ENCODE peak calls at places on chromosomes 12 and 14, in nine cellular contexts. One of them, this sample, is unnamed.

GRCh38 chr14:103629503-103630121 is 601 bp downstream of the KLC1 start:
- DNase-seq in RWPE1: peak
- DNase-seq in OCI-LY7: peak
- DNase-seq in thyroid gland: peak
- DNase-seq in heart right ventricle: peak
- DNase-seq in CD4-positive, alpha-beta T cell: peak
- DNase-seq in endothelial cell: peak
- DNase-seq in bronchial epithelial cell: no peak
- DNase-seq in endothelial cell of umbilical vein: no peak
- DNase-seq in this sample: peak

GRCh38 chr12:6860116-6860515 is 7.2 kb upstream of the TPI1 start:
- DNase-seq in CD4-positive, alpha-beta T cell: no peak
- DNase-seq in bronchial epithelial cell: no peak
- DNase-seq in endothelial cell: no peak
- DNase-seq in endothelial cell of umbilical vein: no peak
- DNase-seq in RWPE1: no peak
- DNase-seq in thyroid gland: no peak
- DNase-seq in heart right ventricle: no peak
- DNase-seq in OCI-LY7: no peak
- DNase-seq in this sample: no peak

GRCh38 chr14:90511795-90512331 is 115.0 kb downstream of the CALM1 start:
- DNase-seq in OCI-LY7: no peak
- DNase-seq in heart right ventricle: no peak
- DNase-seq in thyroid gland: no peak
- DNase-seq in endothelial cell: no peak
- DNase-seq in CD4-positive, alpha-beta T cell: no peak
- DNase-seq in bronchial epithelial cell: no peak
- DNase-seq in RWPE1: no peak
- DNase-seq in endothelial cell of umbilical vein: no peak
- DNase-seq in this sample: no peak

GRCh38 chr12:123029550-123029949 is 49.1 kb downstream of the ARL6IP4 start:
- DNase-seq in RWPE1: no peak
- DNase-seq in endothelial cell of umbilical vein: no peak
- DNase-seq in heart right ventricle: no peak
- DNase-seq in bronchial epithelial cell: no peak
- DNase-seq in OCI-LY7: no peak
- DNase-seq in CD4-positive, alpha-beta T cell: no peak
- DNase-seq in thyroid gland: no peak
- DNase-seq in endothelial cell: no peak
- DNase-seq in this sample: no peak

GRCh38 chr12:81222841-81223595 is 145.1 kb downstream of the ACSS3 start:
- DNase-seq in CD4-positive, alpha-beta T cell: no peak
- DNase-seq in heart right ventricle: no peak
- DNase-seq in OCI-LY7: no peak
- DNase-seq in bronchial epithelial cell: no peak
- DNase-seq in endothelial cell of umbilical vein: no peak
- DNase-seq in RWPE1: no peak
- DNase-seq in thyroid gland: no peak
- DNase-seq in endothelial cell: no peak
- DNase-seq in this sample: no peak

GRCh38 chr14:60651936-60652673 is 2.8 kb upstream of the SIX1 start:
- DNase-seq in endothelial cell of umbilical vein: no peak
- DNase-seq in OCI-LY7: no peak
- DNase-seq in endothelial cell: peak
- DNase-seq in heart right ventricle: no peak
- DNase-seq in RWPE1: no peak
- DNase-seq in thyroid gland: no peak
- DNase-seq in bronchial epithelial cell: no peak
- DNase-seq in CD4-positive, alpha-beta T cell: no peak
- DNase-seq in this sample: no peak

GRCh38 chr12:109016016-109016415 is 4.9 kb downstream of the SVOP start:
- DNase-seq in CD4-positive, alpha-beta T cell: no peak
- DNase-seq in endothelial cell of umbilical vein: no peak
- DNase-seq in bronchial epithelial cell: no peak
- DNase-seq in OCI-LY7: no peak
- DNase-seq in thyroid gland: no peak
- DNase-seq in heart right ventricle: no peak
- DNase-seq in endothelial cell: no peak
- DNase-seq in RWPE1: no peak
- DNase-seq in this sample: no peak

GRCh38 chr12:52156757-52157565 is 34.9 kb downstream of the KRT80 start:
- DNase-seq in OCI-LY7: peak
- DNase-seq in bronchial epithelial cell: peak
- DNase-seq in endothelial cell of umbilical vein: peak
- DNase-seq in heart right ventricle: peak
- DNase-seq in thyroid gland: peak
- DNase-seq in endothelial cell: peak
- DNase-seq in RWPE1: peak
- DNase-seq in CD4-positive, alpha-beta T cell: peak
- DNase-seq in this sample: peak

DNA sequence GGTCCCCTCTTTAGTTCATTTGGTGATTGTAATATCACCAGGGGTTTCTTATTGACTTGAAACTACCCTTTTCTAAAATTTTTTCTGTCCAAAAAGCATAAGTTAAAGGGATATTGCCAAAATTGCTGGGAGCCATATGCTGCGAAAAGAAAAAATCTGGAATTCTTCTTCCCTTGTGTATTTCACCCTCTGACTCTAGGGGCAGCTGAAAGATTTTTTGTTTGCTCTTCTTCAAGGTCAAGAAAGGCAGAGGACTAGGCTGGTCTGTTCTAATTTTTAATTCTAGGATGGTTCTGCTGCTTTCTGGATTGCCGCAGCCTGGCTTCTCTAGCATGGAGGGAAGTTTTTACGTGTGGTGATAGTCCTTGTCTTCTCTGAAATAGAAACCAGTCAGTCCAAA is 61.6 kb downstream of the FBXL14 start:
- DNase-seq in thyroid gland: no peak
- DNase-seq in OCI-LY7: no peak
- DNase-seq in RWPE1: no peak
- DNase-seq in endothelial cell of umbilical vein: no peak
- DNase-seq in endothelial cell: no peak
- DNase-seq in CD4-positive, alpha-beta T cell: no peak
- DNase-seq in heart right ventricle: no peak
- DNase-seq in bronchial epithelial cell: no peak
- DNase-seq in this sample: no peak
- TF ChIP-seq CTCF in thyroid gland: no peak
- TF ChIP-seq CTCF in OCI-LY7: peak
- TF ChIP-seq CTCF in RWPE1: no peak
- TF ChIP-seq CTCF in endothelial cell of umbilical vein: no peak
- TF ChIP-seq CTCF in endothelial cell: no peak
- TF ChIP-seq CTCF in CD4-positive, alpha-beta T cell: no peak
- TF ChIP-seq CTCF in heart right ventricle: no peak
- TF ChIP-seq CTCF in bronchial epithelial cell: no peak
- TF ChIP-seq CTCF in this sample: no peak

GRCh38 chr14:63486729-63487128 is 56.4 kb downstream of the PPP2R5E start:
- DNase-seq in heart right ventricle: no peak
- DNase-seq in CD4-positive, alpha-beta T cell: no peak
- DNase-seq in OCI-LY7: no peak
- DNase-seq in endothelial cell of umbilical vein: no peak
- DNase-seq in endothelial cell: no peak
- DNase-seq in bronchial epithelial cell: no peak
- DNase-seq in thyroid gland: no peak
- DNase-seq in RWPE1: no peak
- DNase-seq in this sample: no peak
- TF ChIP-seq CTCF in heart right ventricle: no peak
- TF ChIP-seq CTCF in CD4-positive, alpha-beta T cell: no peak
- TF ChIP-seq CTCF in OCI-LY7: no peak
- TF ChIP-seq CTCF in endothelial cell of umbilical vein: no peak
- TF ChIP-seq CTCF in endothelial cell: no peak
- TF ChIP-seq CTCF in bronchial epithelial cell: no peak
- TF ChIP-seq CTCF in thyroid gland: no peak
- TF ChIP-seq CTCF in RWPE1: no peak
- TF ChIP-seq CTCF in this sample: no peak

GRCh38 chr12:93827179-93827578 is 150.0 kb downstream of the CRADD start:
- DNase-seq in bronchial epithelial cell: no peak
- DNase-seq in heart right ventricle: no peak
- DNase-seq in RWPE1: no peak
- DNase-seq in endothelial cell: no peak
- DNase-seq in endothelial cell of umbilical vein: no peak
- DNase-seq in thyroid gland: no peak
- DNase-seq in CD4-positive, alpha-beta T cell: no peak
- DNase-seq in OCI-LY7: no peak
- DNase-seq in this sample: no peak

GRCh38 chr12:93825926-93826599 is 148.9 kb downstream of the CRADD start:
- DNase-seq in heart right ventricle: no peak
- DNase-seq in CD4-positive, alpha-beta T cell: no peak
- DNase-seq in endothelial cell: no peak
- DNase-seq in endothelial cell of umbilical vein: peak
- DNase-seq in RWPE1: no peak
- DNase-seq in bronchial epithelial cell: no peak
- DNase-seq in OCI-LY7: no peak
- DNase-seq in thyroid gland: no peak
- DNase-seq in this sample: no peak

GRCh38 chr12:93824514-93825500 is 147.6 kb downstream of the CRADD start:
- DNase-seq in RWPE1: no peak
- DNase-seq in endothelial cell: no peak
- DNase-seq in endothelial cell of umbilical vein: no peak
- DNase-seq in OCI-LY7: no peak
- DNase-seq in heart right ventricle: no peak
- DNase-seq in thyroid gland: no peak
- DNase-seq in bronchial epithelial cell: no peak
- DNase-seq in CD4-positive, alpha-beta T cell: no peak
- DNase-seq in this sample: no peak

GRCh38 chr12:93823616-93824410 is 146.6 kb downstream of the CRADD start:
- DNase-seq in endothelial cell: no peak
- DNase-seq in bronchial epithelial cell: no peak
- DNase-seq in OCI-LY7: no peak
- DNase-seq in endothelial cell of umbilical vein: no peak
- DNase-seq in thyroid gland: no peak
- DNase-seq in RWPE1: no peak
- DNase-seq in heart right ventricle: no peak
- DNase-seq in CD4-positive, alpha-beta T cell: no peak
- DNase-seq in this sample: no peak

GRCh38 chr12:93825501-93825888 is 148.3 kb downstream of the CRADD start:
- DNase-seq in thyroid gland: no peak
- DNase-seq in OCI-LY7: no peak
- DNase-seq in heart right ventricle: no peak
- DNase-seq in endothelial cell: no peak
- DNase-seq in RWPE1: no peak
- DNase-seq in CD4-positive, alpha-beta T cell: no peak
- DNase-seq in bronchial epithelial cell: no peak
- DNase-seq in endothelial cell of umbilical vein: no peak
- DNase-seq in this sample: no peak
- TF ChIP-seq CTCF in thyroid gland: no peak
- TF ChIP-seq CTCF in OCI-LY7: no peak
- TF ChIP-seq CTCF in heart right ventricle: no peak
- TF ChIP-seq CTCF in endothelial cell: no peak
- TF ChIP-seq CTCF in RWPE1: no peak
- TF ChIP-seq CTCF in CD4-positive, alpha-beta T cell: no peak
- TF ChIP-seq CTCF in bronchial epithelial cell: no peak
- TF ChIP-seq CTCF in endothelial cell of umbilical vein: no peak
- TF ChIP-seq CTCF in this sample: peak

GRCh38 chr12:119644930-119645329 is 23.0 kb upstream of the PRKAB1 start:
- DNase-seq in endothelial cell of umbilical vein: no peak
- DNase-seq in endothelial cell: no peak
- DNase-seq in heart right ventricle: no peak
- DNase-seq in thyroid gland: no peak
- DNase-seq in RWPE1: no peak
- DNase-seq in OCI-LY7: no peak
- DNase-seq in bronchial epithelial cell: no peak
- DNase-seq in CD4-positive, alpha-beta T cell: no peak
- DNase-seq in this sample: no peak

GRCh38 chr12:119652665-119653064 is 15.3 kb upstream of the PRKAB1 start:
- DNase-seq in CD4-positive, alpha-beta T cell: no peak
- DNase-seq in endothelial cell: no peak
- DNase-seq in bronchial epithelial cell: no peak
- DNase-seq in heart right ventricle: no peak
- DNase-seq in thyroid gland: no peak
- DNase-seq in OCI-LY7: no peak
- DNase-seq in endothelial cell of umbilical vein: no peak
- DNase-seq in RWPE1: no peak
- DNase-seq in this sample: no peak

GRCh38 chr12:119645535-119646059 is 22.3 kb upstream of the PRKAB1 start:
- DNase-seq in endothelial cell: no peak
- DNase-seq in heart right ventricle: no peak
- DNase-seq in RWPE1: no peak
- DNase-seq in OCI-LY7: no peak
- DNase-seq in thyroid gland: no peak
- DNase-seq in bronchial epithelial cell: no peak
- DNase-seq in endothelial cell of umbilical vein: no peak
- DNase-seq in CD4-positive, alpha-beta T cell: no peak
- DNase-seq in this sample: no peak

GRCh38 chr12:119649202-119649808 is 18.6 kb upstream of the PRKAB1 start:
- DNase-seq in heart right ventricle: no peak
- DNase-seq in endothelial cell: no peak
- DNase-seq in CD4-positive, alpha-beta T cell: no peak
- DNase-seq in RWPE1: peak
- DNase-seq in bronchial epithelial cell: no peak
- DNase-seq in OCI-LY7: peak
- DNase-seq in thyroid gland: no peak
- DNase-seq in endothelial cell of umbilical vein: no peak
- DNase-seq in this sample: peak
- TF ChIP-seq CTCF in heart right ventricle: peak
- TF ChIP-seq CTCF in endothelial cell: peak
- TF ChIP-seq CTCF in CD4-positive, alpha-beta T cell: peak
- TF ChIP-seq CTCF in RWPE1: peak
- TF ChIP-seq CTCF in bronchial epithelial cell: peak
- TF ChIP-seq CTCF in OCI-LY7: peak
- TF ChIP-seq CTCF in thyroid gland: peak
- TF ChIP-seq CTCF in endothelial cell of umbilical vein: peak
- TF ChIP-seq CTCF in this sample: peak

GRCh38 chr12:58104443-58104842 is 163.1 kb downstream of the ATP23 start:
- DNase-seq in thyroid gland: no peak
- DNase-seq in CD4-positive, alpha-beta T cell: no peak
- DNase-seq in OCI-LY7: no peak
- DNase-seq in endothelial cell of umbilical vein: no peak
- DNase-seq in RWPE1: no peak
- DNase-seq in endothelial cell: no peak
- DNase-seq in heart right ventricle: peak
- DNase-seq in bronchial epithelial cell: no peak
- DNase-seq in this sample: no peak

GRCh38 chr12:58106185-58106584 is 164.8 kb downstream of the ATP23 start:
- DNase-seq in RWPE1: no peak
- DNase-seq in thyroid gland: peak
- DNase-seq in endothelial cell: no peak
- DNase-seq in bronchial epithelial cell: no peak
- DNase-seq in heart right ventricle: no peak
- DNase-seq in CD4-positive, alpha-beta T cell: no peak
- DNase-seq in OCI-LY7: no peak
- DNase-seq in endothelial cell of umbilical vein: no peak
- DNase-seq in this sample: no peak

GRCh38 chr12:58099476-58099875 is 158.1 kb downstream of the ATP23 start:
- DNase-seq in CD4-positive, alpha-beta T cell: no peak
- DNase-seq in endothelial cell of umbilical vein: no peak
- DNase-seq in thyroid gland: no peak
- DNase-seq in RWPE1: no peak
- DNase-seq in OCI-LY7: no peak
- DNase-seq in endothelial cell: no peak
- DNase-seq in bronchial epithelial cell: no peak
- DNase-seq in heart right ventricle: no peak
- DNase-seq in this sample: no peak

GRCh38 chr12:58105225-58106119 is 164.1 kb downstream of the ATP23 start:
- DNase-seq in CD4-positive, alpha-beta T cell: no peak
- DNase-seq in thyroid gland: no peak
- DNase-seq in endothelial cell of umbilical vein: peak
- DNase-seq in heart right ventricle: no peak
- DNase-seq in OCI-LY7: no peak
- DNase-seq in bronchial epithelial cell: peak
- DNase-seq in RWPE1: no peak
- DNase-seq in endothelial cell: no peak
- DNase-seq in this sample: no peak
- TF ChIP-seq CTCF in CD4-positive, alpha-beta T cell: no peak
- TF ChIP-seq CTCF in thyroid gland: peak
- TF ChIP-seq CTCF in endothelial cell of umbilical vein: peak
- TF ChIP-seq CTCF in heart right ventricle: peak
- TF ChIP-seq CTCF in OCI-LY7: peak
- TF ChIP-seq CTCF in bronchial epithelial cell: peak
- TF ChIP-seq CTCF in RWPE1: no peak
- TF ChIP-seq CTCF in endothelial cell: peak
- TF ChIP-seq CTCF in this sample: no peak

This sample was measured in GM13977.